ENCODE peak calls at places on chromosomes 7 and 10, in nine cellular contexts. D, V, Y, A, S, X, Q, R and M are unnamed samples.
A peak's percentile ranks its signal among the peaks of the same experiment; 100 is the strongest.

GRCh38 chr7:1839701-1840100 is 169.6 kb downstream of the ELFN1 start:
- DNase-seq in Y (no peak), V (no peak), D (no peak), S (no peak), A (no peak), X (no peak), Q (no peak), R (peak; percentile 28), M (peak; percentile 59)

GRCh38 chr7:151244156-151244870 is 4.2 kb downstream of the SMARCD3 start:
- DNase-seq in S (no peak), Y (no peak), A (no peak), R (peak; percentile 64), Q (peak; percentile 60), V (peak; percentile 44), X (peak; percentile 66), D (no peak), M (peak; percentile 31)

GRCh38 chr10:14478639-14479038 is 147.9 kb upstream of the FRMD4A start:
- DNase-seq in X (peak; percentile 18), A (no peak), R (peak; percentile 76), S (peak; percentile 57), D (no peak), V (peak; percentile 46), Y (peak; percentile 21), Q (peak; percentile 85), M (no peak)

GRCh38 chr10:955820-956217 is 24.3 kb upstream of the LARP4B start:
- DNase-seq in V (no peak), R (no peak), X (no peak), D (no peak), S (no peak), Y (no peak), Q (no peak), A (no peak), M (no peak)

GRCh38 chr7:100972002-100972347 is 2.6 kb downstream of the MUC12 start:
- DNase-seq in Y (no peak), R (no peak), V (no peak), D (no peak), X (no peak), Q (no peak), A (no peak), S (no peak), M (no peak)

GRCh38 chr10:121380211-121380610 is 218.0 kb downstream of the FGFR2 start:
- DNase-seq in Q (no peak), A (no peak), S (no peak), X (no peak), V (no peak), R (no peak), D (no peak), Y (no peak), M (no peak)

GRCh38 chr7:138316421-138317043 is 143.5 kb upstream of the TRIM24 start:
- DNase-seq in D (no peak), V (no peak), S (no peak), Q (no peak), A (no peak), X (no peak), R (no peak), Y (no peak), M (no peak)

GRCh38 chr7:144957998-144958397 is 122.1 kb upstream of the TPK1 start:
- DNase-seq in A (no peak), X (no peak), R (no peak), Q (no peak), D (no peak), V (no peak), Y (no peak), S (no peak), M (no peak)

GRCh38 chr10:119973261-119973660 is 80.7 kb downstream of the SEC23IP start:
- DNase-seq in Q (no peak), Y (no peak), V (no peak), R (no peak), D (no peak), S (no peak), A (no peak), X (peak; percentile 8), M (no peak)

GRCh38 chr7:116863168-116863670 is 832 bp downstream of the CAPZA2 start:
- DNase-seq in D (no peak), X (peak; percentile 23), R (peak; percentile 59), S (no peak), V (peak; percentile 23), Y (peak; percentile 23), A (no peak), Q (peak; percentile 44), M (no peak)

GRCh38 chr10:50381637-50382036 is 130.3 kb upstream of the ASAH2 start:
- DNase-seq in V (no peak), X (no peak), A (no peak), S (no peak), Q (no peak), Y (no peak), D (no peak), R (no peak), M (no peak)

GRCh38 chr10:129774736-129775401 is 189.2 kb downstream of the EBF3 start:
- DNase-seq in R (no peak), X (no peak), S (no peak), D (no peak), Y (peak; percentile 8), A (no peak), Q (no peak), V (no peak), M (no peak)

GRCh38 chr10:113213041-113213440 is 263.0 kb downstream of the TCF7L2 start:
- DNase-seq in S (no peak), X (no peak), V (no peak), A (no peak), Y (no peak), R (no peak), D (no peak), Q (no peak), M (no peak)

GRCh38 chr10:70540089-70540788 is 61.7 kb downstream of the PALD1 start:
- DNase-seq in Y (no peak), A (no peak), V (no peak), Q (no peak), R (no peak), X (no peak), S (no peak), D (no peak), M (no peak)

GRCh38 chr7:43028106-43028505 is 84.3 kb upstream of the HECW1 start:
- DNase-seq in Y (no peak), X (no peak), R (no peak), D (no peak), Q (no peak), A (no peak), S (no peak), V (no peak), M (no peak)

GRCh38 chr10:110497438-110498086 is at the start of gene DUSP5:
- DNase-seq in D (no peak), X (peak; percentile 96), A (peak; percentile 80), S (peak; percentile 95), Y (peak; percentile 95), R (peak; percentile 95), Q (peak; percentile 95), V (peak; percentile 91), M (peak; percentile 90)

GRCh38 chr7:151274936-151275812 is 26.7 kb upstream of the SMARCD3 start:
- DNase-seq in D (no peak), A (no peak), Q (no peak), V (no peak), X (no peak), Y (no peak), R (no peak), S (no peak), M (no peak)

GRCh38 chr10:83706952-83707582 is 432.2 kb upstream of the GHITM start:
- DNase-seq in V (no peak), X (no peak), A (no peak), S (no peak), R (no peak), Q (no peak), D (no peak), Y (no peak), M (no peak)

GRCh38 chr10:83701799-83702198 is 437.5 kb upstream of the GHITM start:
- DNase-seq in Y (no peak), S (no peak), D (no peak), Q (no peak), R (no peak), X (no peak), A (no peak), V (no peak), M (no peak)

DNA sequence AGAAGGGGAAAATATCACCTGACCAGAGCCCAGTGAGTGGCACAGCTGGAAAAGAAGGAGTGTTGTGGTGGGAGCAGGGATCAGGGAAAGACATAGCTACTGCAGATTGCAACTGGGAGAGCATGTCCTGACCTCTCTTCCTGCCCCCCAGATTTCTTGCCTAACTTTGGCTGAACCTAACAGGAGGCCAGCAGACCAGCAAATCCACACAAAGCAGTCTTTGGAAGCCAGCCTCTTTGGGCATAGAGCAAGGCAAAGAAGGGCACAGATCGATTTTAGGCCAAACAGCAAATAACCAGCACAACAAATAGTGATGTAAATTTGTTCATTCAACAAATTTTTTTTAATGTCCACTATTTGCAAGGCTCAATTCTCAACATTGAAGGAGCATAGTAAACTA is 433.2 kb upstream of the GHITM start:
- DNase-seq in V (no peak), S (no peak), X (no peak), Y (no peak), D (no peak), Q (no peak), R (no peak), A (no peak), M (no peak)
- H3K9me3 ChIP-seq in V (no peaks in the 10 kb centered on the region), S (no peaks in the 10 kb centered on the region), X (no peaks in the 10 kb centered on the region), Y (no peaks in the 10 kb centered on the region), D (no peaks in the 10 kb centered on the region), Q (no peaks in the 10 kb centered on the region), R (no peaks in the 10 kb centered on the region), A (no peaks in the 10 kb centered on the region), M (no peaks in the 10 kb centered on the region)

GRCh38 chr10:19945275-19945674 is 129.0 kb downstream of the PLXDC2 start:
- DNase-seq in Y (peak; percentile 55), S (peak; percentile 79), A (no peak), R (peak; percentile 77), V (no peak), D (no peak), X (no peak), Q (peak; percentile 14), M (no peak)
- H3K27ac ChIP-seq in Y (no peak overlapping the region), S (peak overlapping the region; percentile 75), A (peak overlapping the region; percentile 43), R (peak overlapping the region; percentile 51), V (no peak overlapping the region), D (no peak overlapping the region), X (no peak overlapping the region), Q (no peak overlapping the region), M (no peak overlapping the region)

DNA sequence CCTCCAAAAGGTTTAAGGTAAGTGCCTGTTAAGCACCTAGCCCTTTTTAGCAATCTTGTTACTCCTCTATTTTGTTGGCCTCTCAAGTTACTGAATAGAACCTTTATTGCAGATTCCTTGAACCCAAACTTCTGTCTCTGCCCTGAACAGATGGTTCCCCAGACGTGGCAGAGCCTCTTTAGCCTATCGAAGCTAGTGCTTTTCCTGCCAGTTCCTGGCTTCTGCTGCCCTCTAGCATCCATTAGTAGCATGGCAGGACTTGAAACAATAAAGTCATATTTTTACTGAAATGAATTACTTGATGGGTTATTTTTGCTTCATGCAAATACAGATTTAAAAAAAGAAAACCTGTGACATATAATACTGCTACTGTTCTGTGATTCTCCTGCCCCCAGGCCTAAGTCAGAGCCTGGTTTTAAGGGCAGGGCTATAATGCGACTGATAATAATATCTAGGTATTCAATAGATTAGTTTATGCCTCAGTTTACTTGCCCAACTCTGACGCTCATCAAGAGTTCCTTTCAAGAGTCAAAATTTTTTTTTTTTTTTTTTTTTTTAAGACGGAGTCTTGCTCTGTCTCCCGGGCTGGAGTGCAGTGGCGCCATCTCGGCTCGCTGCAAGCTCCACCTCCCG is 84.3 kb upstream of the PHF14 start:
- DNase-seq in Y (no peak), Q (peak; percentile 72), A (no peak), R (no peak), D (peak; percentile 39), V (peak; percentile 18), X (peak; percentile 69), S (no peak), M (no peak)
- TF ChIP-seq CTCF in Y (peak; percentile 43), Q (peak; percentile 89), A (peak; percentile 47), R (peak; percentile 26), D (peak; percentile 94), V (peak; percentile 90), X (peak; percentile 96), S (no peak), M (peak; percentile 89)

GRCh38 chr10:105287970-105288369 is 646.9 kb downstream of the SORCS3 start:
- DNase-seq in V (no peak), R (no peak), X (no peak), Y (no peak), S (no peak), D (no peak), A (no peak), Q (no peak), M (no peak)
- H3K9me3 ChIP-seq in V (no peaks in the 10 kb centered on the region), R (no peaks in the 10 kb centered on the region), X (no peaks in the 10 kb centered on the region), Y (no peaks in the 10 kb centered on the region), S (no peaks in the 10 kb centered on the region), D (no peaks in the 10 kb centered on the region), A (no peaks in the 10 kb centered on the region), Q (no peaks in the 10 kb centered on the region), M (no peaks in the 10 kb centered on the region)